ENCODE peak calls at places on chromosomes 13 and 19, in six cellular contexts. One of them, this sample, is unnamed.

GRCh38 chr13:45082964-45083363 is 37.3 kb upstream of the GTF2F2 start:
- DNase-seq in foreskin keratinocyte: peak
- DNase-seq in GM10248: no peak
- DNase-seq in ACHN: no peak
- DNase-seq in WTC11: no peak
- DNase-seq in activated CD8-positive, alpha-beta memory T cell treated with anti-CD3 and anti-CD28 coated beads, Interleukin-2, amount 50 U/mL, for 48 hours: no peak
- DNase-seq in this sample: peak

GRCh38 chr13:48709213-48709612 is 55.5 kb downstream of the CYSLTR2 start:
- DNase-seq in ACHN: no peak
- DNase-seq in activated CD8-positive, alpha-beta memory T cell treated with anti-CD3 and anti-CD28 coated beads, Interleukin-2, amount 50 U/mL, for 48 hours: no peak
- DNase-seq in WTC11: no peak
- DNase-seq in GM10248: no peak
- DNase-seq in foreskin keratinocyte: peak
- DNase-seq in this sample: no peak

GRCh38 chr13:28576037-28576436 is 81.1 kb upstream of the FLT1 start:
- DNase-seq in ACHN: no peak
- DNase-seq in foreskin keratinocyte: no peak
- DNase-seq in activated CD8-positive, alpha-beta memory T cell treated with anti-CD3 and anti-CD28 coated beads, Interleukin-2, amount 50 U/mL, for 48 hours: no peak
- DNase-seq in WTC11: no peak
- DNase-seq in GM10248: no peak
- DNase-seq in this sample: no peak

GRCh38 chr13:98556968-98557591 is 19.8 kb downstream of the STK24 start:
- DNase-seq in WTC11: no peak
- DNase-seq in activated CD8-positive, alpha-beta memory T cell treated with anti-CD3 and anti-CD28 coated beads, Interleukin-2, amount 50 U/mL, for 48 hours: no peak
- DNase-seq in ACHN: no peak
- DNase-seq in GM10248: no peak
- DNase-seq in foreskin keratinocyte: no peak
- DNase-seq in this sample: peak

GRCh38 chr13:77500094-77500493 is 35.4 kb upstream of the SCEL start:
- DNase-seq in GM10248: no peak
- DNase-seq in foreskin keratinocyte: no peak
- DNase-seq in WTC11: no peak
- DNase-seq in activated CD8-positive, alpha-beta memory T cell treated with anti-CD3 and anti-CD28 coated beads, Interleukin-2, amount 50 U/mL, for 48 hours: no peak
- DNase-seq in ACHN: no peak
- DNase-seq in this sample: no peak

GRCh38 chr19:12194827-12195500 is 32.1 kb downstream of the ZNF136 start:
- DNase-seq in activated CD8-positive, alpha-beta memory T cell treated with anti-CD3 and anti-CD28 coated beads, Interleukin-2, amount 50 U/mL, for 48 hours: peak
- DNase-seq in GM10248: peak
- DNase-seq in ACHN: no peak
- DNase-seq in WTC11: peak
- DNase-seq in foreskin keratinocyte: peak
- DNase-seq in this sample: no peak

GRCh38 chr19:1082165-1082927 is 12.8 kb downstream of the POLR2E start:
- DNase-seq in WTC11: peak
- DNase-seq in activated CD8-positive, alpha-beta memory T cell treated with anti-CD3 and anti-CD28 coated beads, Interleukin-2, amount 50 U/mL, for 48 hours: peak
- DNase-seq in GM10248: peak
- DNase-seq in foreskin keratinocyte: peak
- DNase-seq in ACHN: peak
- DNase-seq in this sample: no peak

GRCh38 chr19:18494267-18494607 is 27.6 kb downstream of the ELL start:
- DNase-seq in foreskin keratinocyte: no peak
- DNase-seq in GM10248: no peak
- DNase-seq in WTC11: no peak
- DNase-seq in activated CD8-positive, alpha-beta memory T cell treated with anti-CD3 and anti-CD28 coated beads, Interleukin-2, amount 50 U/mL, for 48 hours: no peak
- DNase-seq in ACHN: no peak
- DNase-seq in this sample: no peak

GRCh38 chr13:102402292-102402691 is 444 bp upstream of the FGF14 start:
- DNase-seq in ACHN: peak
- DNase-seq in GM10248: peak
- DNase-seq in foreskin keratinocyte: no peak
- DNase-seq in activated CD8-positive, alpha-beta memory T cell treated with anti-CD3 and anti-CD28 coated beads, Interleukin-2, amount 50 U/mL, for 48 hours: peak
- DNase-seq in WTC11: peak
- DNase-seq in this sample: no peak

GRCh38 chr19:54114340-54114826 is 1.1 kb downstream of the TFPT start:
- DNase-seq in activated CD8-positive, alpha-beta memory T cell treated with anti-CD3 and anti-CD28 coated beads, Interleukin-2, amount 50 U/mL, for 48 hours: peak
- DNase-seq in WTC11: no peak
- DNase-seq in GM10248: peak
- DNase-seq in foreskin keratinocyte: no peak
- DNase-seq in ACHN: peak
- DNase-seq in this sample: no peak

GRCh38 chr19:11012507-11012906 is 51.7 kb downstream of the SMARCA4 start:
- DNase-seq in WTC11: no peak
- DNase-seq in GM10248: no peak
- DNase-seq in ACHN: no peak
- DNase-seq in foreskin keratinocyte: no peak
- DNase-seq in activated CD8-positive, alpha-beta memory T cell treated with anti-CD3 and anti-CD28 coated beads, Interleukin-2, amount 50 U/mL, for 48 hours: no peak
- DNase-seq in this sample: no peak

GRCh38 chr19:7494416-7495098 is 5.7 kb upstream of the PEX11G start:
- DNase-seq in activated CD8-positive, alpha-beta memory T cell treated with anti-CD3 and anti-CD28 coated beads, Interleukin-2, amount 50 U/mL, for 48 hours: no peak
- DNase-seq in foreskin keratinocyte: peak
- DNase-seq in ACHN: no peak
- DNase-seq in GM10248: peak
- DNase-seq in WTC11: no peak
- DNase-seq in this sample: no peak

GRCh38 chr13:44048326-44048725 is 168.6 kb downstream of the LACC1 start:
- DNase-seq in WTC11: no peak
- DNase-seq in activated CD8-positive, alpha-beta memory T cell treated with anti-CD3 and anti-CD28 coated beads, Interleukin-2, amount 50 U/mL, for 48 hours: no peak
- DNase-seq in GM10248: no peak
- DNase-seq in foreskin keratinocyte: no peak
- DNase-seq in ACHN: no peak
- DNase-seq in this sample: peak

GRCh38 chr13:36088001-36088400 is 43.2 kb downstream of the DCLK1 start:
- DNase-seq in GM10248: no peak
- DNase-seq in foreskin keratinocyte: no peak
- DNase-seq in WTC11: no peak
- DNase-seq in ACHN: peak
- DNase-seq in activated CD8-positive, alpha-beta memory T cell treated with anti-CD3 and anti-CD28 coated beads, Interleukin-2, amount 50 U/mL, for 48 hours: no peak
- DNase-seq in this sample: no peak

GRCh38 chr19:17775991-17776803 is 18.7 kb upstream of the B3GNT3 start:
- DNase-seq in ACHN: no peak
- DNase-seq in activated CD8-positive, alpha-beta memory T cell treated with anti-CD3 and anti-CD28 coated beads, Interleukin-2, amount 50 U/mL, for 48 hours: no peak
- DNase-seq in foreskin keratinocyte: no peak
- DNase-seq in WTC11: no peak
- DNase-seq in GM10248: peak
- DNase-seq in this sample: no peak

GRCh38 chr13:30175166-30175565 is 132.2 kb downstream of the KATNAL1 start:
- DNase-seq in WTC11: no peak
- DNase-seq in ACHN: no peak
- DNase-seq in foreskin keratinocyte: no peak
- DNase-seq in GM10248: no peak
- DNase-seq in activated CD8-positive, alpha-beta memory T cell treated with anti-CD3 and anti-CD28 coated beads, Interleukin-2, amount 50 U/mL, for 48 hours: no peak
- DNase-seq in this sample: no peak

GRCh38 chr19:5621311-5621944 is 1.1 kb downstream of the SAFB2 start:
- DNase-seq in activated CD8-positive, alpha-beta memory T cell treated with anti-CD3 and anti-CD28 coated beads, Interleukin-2, amount 50 U/mL, for 48 hours: no peak
- DNase-seq in GM10248: no peak
- DNase-seq in foreskin keratinocyte: no peak
- DNase-seq in ACHN: no peak
- DNase-seq in WTC11: no peak
- DNase-seq in this sample: no peak

GRCh38 chr19:47107201-47107952 is 6.2 kb downstream of the ZC3H4 start:
- DNase-seq in ACHN: no peak
- DNase-seq in foreskin keratinocyte: no peak
- DNase-seq in activated CD8-positive, alpha-beta memory T cell treated with anti-CD3 and anti-CD28 coated beads, Interleukin-2, amount 50 U/mL, for 48 hours: peak
- DNase-seq in WTC11: no peak
- DNase-seq in GM10248: no peak
- DNase-seq in this sample: no peak

GRCh38 chr19:2332341-2333026 is 4.0 kb downstream of the SPPL2B start:
- DNase-seq in GM10248: peak
- DNase-seq in activated CD8-positive, alpha-beta memory T cell treated with anti-CD3 and anti-CD28 coated beads, Interleukin-2, amount 50 U/mL, for 48 hours: no peak
- DNase-seq in ACHN: no peak
- DNase-seq in foreskin keratinocyte: no peak
- DNase-seq in WTC11: no peak
- DNase-seq in this sample: no peak

GRCh38 chr19:3346677-3347353 is 19.6 kb upstream of the NFIC start:
- DNase-seq in WTC11: no peak
- DNase-seq in activated CD8-positive, alpha-beta memory T cell treated with anti-CD3 and anti-CD28 coated beads, Interleukin-2, amount 50 U/mL, for 48 hours: no peak
- DNase-seq in foreskin keratinocyte: no peak
- DNase-seq in ACHN: peak
- DNase-seq in GM10248: no peak
- DNase-seq in this sample: peak

GRCh38 chr19:1483067-1483978 is 4.3 kb upstream of the C19orf25 start:
- DNase-seq in activated CD8-positive, alpha-beta memory T cell treated with anti-CD3 and anti-CD28 coated beads, Interleukin-2, amount 50 U/mL, for 48 hours: no peak
- DNase-seq in foreskin keratinocyte: no peak
- DNase-seq in ACHN: no peak
- DNase-seq in GM10248: no peak
- DNase-seq in WTC11: no peak
- DNase-seq in this sample: no peak